ENCODE peak calls at places on chromosomes 11 and 22, in five cellular contexts. T is astrocyte, L is AG09309, G is fibroblast of pulmonary artery, C is fibroblast of the aortic adventitia. F is an unnamed sample.

GRCh38 chr11:34124885-34125668 is 19.6 kb downstream of the NAT10 start:
- DNase-seq in T (no peak), L (no peak), G (no peak), C (no peak), F (no peak)

GRCh38 chr22:43342347-43343261 is 568 bp downstream of the SCUBE1 start:
- DNase-seq in T (no peak), L (no peak), G (no peak), C (no peak), F (no peak)

GRCh38 chr22:49820984-49821383 is 6.7 kb downstream of the BRD1 start:
- DNase-seq in T (no peak), L (no peak), G (no peak), C (peak), F (no peak)

GRCh38 chr22:50261615-50262459 is at the start of gene MAPK12:
- DNase-seq in T (no peak), L (no peak), G (peak), C (no peak), F (no peak)

GRCh38 chr22:38230108-38230825 is 28.5 kb downstream of the MAFF start:
- DNase-seq in T (no peak), L (no peak), G (peak), C (no peak), F (no peak)

GRCh38 chr22:36673821-36674220 is 29.7 kb downstream of the CACNG2 start:
- DNase-seq in T (no peak), L (no peak), G (no peak), C (no peak), F (no peak)

GRCh38 chr11:118615996-118616395 is 8.6 kb downstream of the PHLDB1 start:
- DNase-seq in T (no peak), L (no peak), G (no peak), C (no peak), F (no peak)

GRCh38 chr22:42427211-42427610 is 5.0 kb downstream of the NFAM1 start:
- DNase-seq in T (no peak), L (no peak), G (no peak), C (no peak), F (no peak)

GRCh38 chr22:43587574-43587973 is 175.8 kb downstream of the MPPED1 start:
- DNase-seq in T (peak), L (no peak), G (peak), C (no peak), F (no peak)

GRCh38 chr11:65045061-65045460 is 4.1 kb downstream of the SAC3D1 start:
- DNase-seq in T (no peak), L (no peak), G (no peak), C (no peak), F (no peak)

GRCh38 chr22:27317961-27318360 is 483.6 kb downstream of the MN1 start:
- DNase-seq in T (peak), L (peak), G (no peak), C (no peak), F (peak)

GRCh38 chr11:124867700-124868099 is 2.5 kb downstream of the ROBO3 start:
- DNase-seq in T (no peak), L (no peak), G (peak), C (peak), F (no peak)

GRCh38 chr11:124870430-124870829 is 5.2 kb downstream of the ROBO3 start:
- DNase-seq in T (no peak), L (no peak), G (no peak), C (no peak), F (no peak)

GRCh38 chr11:124869331-124869730 is 4.1 kb downstream of the ROBO3 start:
- DNase-seq in T (no peak), L (no peak), G (no peak), C (no peak), F (no peak)

GRCh38 chr11:124868322-124869274 is 3.4 kb downstream of the ROBO3 start:
- DNase-seq in T (no peak), L (no peak), G (no peak), C (no peak), F (no peak)

DNA sequence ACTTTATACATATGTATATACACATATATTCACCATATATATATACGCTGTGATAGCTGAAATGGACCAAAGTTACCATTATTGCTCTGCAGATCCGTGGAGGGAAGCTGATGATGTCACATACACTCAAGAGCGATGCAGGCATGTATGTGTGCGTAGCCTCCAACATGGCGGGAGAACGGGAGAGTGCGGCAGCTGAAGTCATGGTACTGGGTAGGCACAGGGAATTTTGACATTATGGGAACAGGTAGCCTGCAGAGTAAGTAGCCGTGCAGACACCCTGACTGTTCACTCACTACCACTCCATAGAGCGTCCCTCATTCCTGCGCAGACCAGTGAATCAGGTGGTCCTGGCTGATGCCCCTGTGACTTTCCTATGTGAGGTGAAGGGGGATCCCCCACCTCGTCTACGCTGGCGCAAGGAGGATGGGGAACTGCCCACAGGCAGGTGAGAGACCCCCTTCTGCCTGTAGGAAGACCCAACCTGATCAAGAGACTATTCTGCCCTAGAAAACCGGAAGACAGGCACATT is 4.7 kb downstream of the ROBO3 start:
- DNase-seq in T (no peak), L (no peak), G (no peak), C (no peak), F (no peak)
- H3K4me3 ChIP-seq in T (no peak), L (no peak), G (no peak), C (no peak), F (no peak)

GRCh38 chr11:122093731-122094130 is 22.3 kb downstream of the BLID start:
- DNase-seq in T (peak), L (no peak), G (peak), C (peak), F (peak)

GRCh38 chr11:122099345-122100045 is 16.5 kb downstream of the BLID start:
- DNase-seq in T (peak), L (no peak), G (peak), C (peak), F (no peak)

GRCh38 chr11:122098223-122098980 is 17.6 kb downstream of the BLID start:
- DNase-seq in T (no peak), L (no peak), G (no peak), C (peak), F (no peak)

GRCh38 chr11:122097419-122098001 is 18.5 kb downstream of the BLID start:
- DNase-seq in T (peak), L (no peak), G (peak), C (peak), F (no peak)

DNA sequence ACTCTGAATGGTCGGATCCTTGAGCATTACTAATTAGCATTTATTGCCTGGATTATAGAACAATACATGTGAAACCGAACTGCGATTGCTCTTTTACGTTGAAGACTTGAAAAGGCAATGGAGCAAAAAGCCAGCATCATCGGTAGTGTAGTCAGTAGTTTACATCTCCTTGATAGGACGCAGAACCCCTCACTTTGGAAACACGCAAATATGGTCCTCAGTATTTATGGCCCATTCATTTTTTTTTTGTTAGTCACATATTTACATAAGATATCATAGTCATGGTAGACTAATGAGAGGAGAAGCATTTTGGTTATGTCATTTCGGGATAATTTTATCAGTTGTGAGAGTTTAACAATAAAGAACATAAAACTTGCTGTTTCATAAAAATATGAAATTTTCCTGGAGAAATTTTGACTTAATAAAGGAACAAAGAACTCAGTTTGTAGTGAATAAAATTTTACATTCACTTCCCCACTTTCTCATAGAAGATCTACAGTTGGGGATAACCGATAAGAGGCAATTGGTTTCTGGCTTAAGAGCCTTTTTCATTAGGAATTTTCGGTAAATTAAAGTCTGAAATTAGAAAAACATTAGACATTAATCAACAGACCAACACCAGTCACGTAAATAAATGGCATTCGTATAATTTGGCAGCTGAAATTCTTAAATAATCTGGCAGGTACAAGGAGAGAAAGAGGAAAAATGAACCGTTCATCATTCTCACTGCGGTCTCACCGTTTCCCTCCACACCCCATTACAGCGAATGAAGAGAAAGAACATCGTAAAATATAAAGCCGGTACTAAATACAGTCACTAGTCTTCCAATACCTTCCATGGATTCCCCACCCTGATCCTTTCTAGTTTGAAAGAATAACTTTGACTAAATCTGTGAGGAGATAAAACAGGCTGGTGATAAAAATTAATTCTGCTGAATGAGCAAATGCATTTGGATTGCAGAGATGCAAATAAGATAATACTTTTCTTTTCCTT is 19.8 kb downstream of the BLID start:
- DNase-seq in T (peak), L (no peak), G (peak), C (peak), F (no peak)
- H3K4me3 ChIP-seq in T (peak), L (peak), G (peak), C (peak), F (peak)

GRCh38 chr11:57647960-57648776 is 1.5 kb downstream of the YPEL4 start:
- DNase-seq in T (no peak), L (no peak), G (no peak), C (no peak), F (no peak)
- H3K4me3 ChIP-seq in T (no peak), L (peak), G (peak), C (peak), F (peak)

DNA sequence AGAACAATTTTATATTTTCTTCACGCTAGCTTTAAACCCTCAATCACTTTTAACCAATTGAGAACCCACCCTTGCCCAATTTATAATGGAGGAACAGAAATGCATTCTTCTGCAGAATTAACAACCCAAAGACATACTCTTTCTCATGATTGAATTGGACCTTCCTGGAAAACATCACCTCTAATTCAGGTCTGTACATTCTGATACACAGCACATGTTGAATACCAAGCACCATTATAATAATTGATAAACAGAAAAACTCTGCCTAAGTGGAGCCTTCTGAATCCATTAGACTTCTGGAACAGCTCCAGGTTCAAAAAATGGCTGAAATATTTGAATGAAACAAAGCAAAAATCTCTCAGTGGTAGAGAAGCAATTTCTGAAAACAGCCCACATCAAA is 105.4 kb downstream of the FAM76B start:
- DNase-seq in T (no peak), L (no peak), G (no peak), C (no peak), F (no peak)
- H3K4me3 ChIP-seq in T (no peak), L (no peak), G (no peak), C (no peak), F (no peak)

GRCh38 chr22:20206709-20207215 is 55.9 kb upstream of the CCDC188 start:
- DNase-seq in T (no peak), L (no peak), G (peak), C (peak), F (no peak)
- H3K4me3 ChIP-seq in T (peak), L (no peak), G (peak), C (peak), F (peak)

DNA sequence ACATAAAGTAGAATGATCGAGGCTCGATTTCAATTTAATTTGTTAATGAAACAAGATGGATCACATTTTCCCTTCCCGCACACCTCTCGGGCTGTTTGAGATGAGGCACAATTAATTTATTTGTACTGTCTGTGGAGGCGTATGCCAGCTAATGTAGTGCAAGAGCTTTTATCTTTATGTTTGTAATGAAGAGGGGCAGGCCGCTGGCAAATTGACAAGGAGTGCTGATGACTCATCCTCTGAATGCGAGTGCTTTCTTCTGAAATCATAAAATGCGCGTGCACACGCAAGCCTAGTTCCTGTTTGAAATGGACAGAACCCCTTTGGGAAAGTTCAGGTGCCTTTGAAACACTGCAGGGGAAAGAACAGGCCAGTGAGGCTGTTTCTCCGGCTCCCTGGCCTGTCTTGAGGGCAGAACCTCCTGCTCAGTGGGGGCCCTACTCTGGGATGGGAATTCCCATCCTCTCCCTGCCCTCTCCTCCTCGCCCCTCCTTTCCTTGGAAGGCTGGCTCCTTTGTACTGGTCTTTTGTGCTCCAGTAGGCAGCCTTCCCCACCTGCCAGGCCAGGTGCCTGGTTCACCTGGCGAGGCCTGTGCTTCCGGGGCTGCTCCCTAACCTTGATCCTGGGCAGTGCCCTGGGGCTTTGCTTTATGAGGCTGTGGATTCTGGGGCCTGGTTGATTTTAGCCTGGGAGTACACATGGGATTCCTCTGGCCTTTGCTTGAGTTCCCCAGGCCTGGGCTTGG is 50.3 kb downstream of the TEAD1 start:
- DNase-seq in T (peak), L (no peak), G (peak), C (peak), F (peak)
- H3K4me3 ChIP-seq in T (no peak), L (no peak), G (no peak), C (no peak), F (no peak)

GRCh38 chr22:24402460-24403192 is 24.8 kb upstream of the ADORA2A start:
- DNase-seq in T (peak), L (peak), G (peak), C (peak), F (peak)
- H3K4me3 ChIP-seq in T (no peak), L (no peak), G (no peak), C (no peak), F (no peak)